ENCODE peak calls at places on chromosomes 11 and 22, in eight cellular contexts. W, V, Z, N, A, I, Q and L are unnamed samples.

GRCh38 chr11:124643605-124644425 is 21.2 kb downstream of the TBRG1 start:
- DNase-seq in W (peak), V (no peak), Z (no peak), N (no peak), A (no peak), I (no peak), Q (peak), L (no peak)

GRCh38 chr11:3163241-3163981 is 1.7 kb downstream of the OSBPL5 start:
- DNase-seq in W (no peak), V (no peak), Z (no peak), N (no peak), A (no peak), I (no peak), Q (no peak), L (peak)

GRCh38 chr22:21942407-21942895 is 10.2 kb downstream of the PPM1F start:
- DNase-seq in W (peak), V (no peak), Z (no peak), N (peak), A (no peak), I (peak), Q (peak), L (peak)

GRCh38 chr22:50674127-50674493 is 1.5 kb downstream of the SHANK3 start:
- DNase-seq in W (no peak), V (no peak), Z (no peak), N (no peak), A (no peak), I (no peak), Q (no peak), L (no peak)

GRCh38 chr11:64100345-64100744 is 64.6 kb downstream of the FLRT1 start:
- DNase-seq in W (no peak), V (no peak), Z (peak), N (no peak), A (no peak), I (no peak), Q (no peak), L (no peak)

GRCh38 chr22:29813563-29813962 is 24.5 kb downstream of the ASCC2 start:
- DNase-seq in W (no peak), V (no peak), Z (no peak), N (no peak), A (no peak), I (no peak), Q (peak), L (no peak)

GRCh38 chr11:69707156-69707555 is 3.3 kb upstream of the FGF19 start:
- DNase-seq in W (no peak), V (no peak), Z (no peak), N (no peak), A (no peak), I (no peak), Q (no peak), L (no peak)

GRCh38 chr11:34263462-34264186 is 94.2 kb downstream of the ABTB2 start:
- DNase-seq in W (peak), V (no peak), Z (no peak), N (no peak), A (no peak), I (no peak), Q (peak), L (no peak)

GRCh38 chr22:46075764-46076531 is 74.4 kb upstream of the PPARA start:
- DNase-seq in W (no peak), V (no peak), Z (no peak), N (no peak), A (no peak), I (no peak), Q (peak), L (no peak)

GRCh38 chr11:17735823-17736772 is 1.5 kb downstream of the KCNC1 start:
- DNase-seq in W (no peak), V (no peak), Z (no peak), N (no peak), A (no peak), I (no peak), Q (no peak), L (no peak)

GRCh38 chr11:24407733-24408132 is 89.1 kb upstream of the LUZP2 start:
- DNase-seq in W (no peak), V (no peak), Z (no peak), N (no peak), A (no peak), I (no peak), Q (no peak), L (no peak)

GRCh38 chr11:19953909-19954308 is 206.4 kb downstream of the DBX1 start:
- DNase-seq in W (no peak), V (no peak), Z (peak), N (no peak), A (peak), I (peak), Q (peak), L (peak)

GRCh38 chr11:36103933-36104530 is 160.2 kb downstream of the LDLRAD3 start:
- DNase-seq in W (no peak), V (no peak), Z (no peak), N (no peak), A (no peak), I (no peak), Q (no peak), L (no peak)

GRCh38 chr11:7635137-7635536 is 38.2 kb downstream of the CYB5R2 start:
- DNase-seq in W (no peak), V (no peak), Z (peak), N (no peak), A (peak), I (no peak), Q (no peak), L (peak)

GRCh38 chr11:26227883-26228502 is 103.9 kb upstream of the ANO3 start:
- DNase-seq in W (no peak), V (no peak), Z (no peak), N (no peak), A (no peak), I (no peak), Q (no peak), L (no peak)

GRCh38 chr22:49678137-49678841 is 149.4 kb downstream of the BRD1 start:
- DNase-seq in W (no peak), V (no peak), Z (no peak), N (no peak), A (no peak), I (no peak), Q (no peak), L (no peak)

GRCh38 chr22:36425977-36426523 is 38.3 kb upstream of the MYH9 start:
- DNase-seq in W (no peak), V (no peak), Z (no peak), N (no peak), A (no peak), I (no peak), Q (peak), L (no peak)

GRCh38 chr11:115996125-115996807 is 492.1 kb upstream of the CADM1 start:
- DNase-seq in W (no peak), V (no peak), Z (no peak), N (no peak), A (no peak), I (no peak), Q (no peak), L (no peak)

GRCh38 chr11:72848846-72849466 is 34.7 kb downstream of the ATG16L2 start:
- DNase-seq in W (no peak), V (peak), Z (no peak), N (peak), A (no peak), I (peak), Q (peak), L (no peak)

GRCh38 chr22:23054531-23055257 is 15.6 kb upstream of the GNAZ start:
- DNase-seq in W (no peak), V (no peak), Z (no peak), N (no peak), A (no peak), I (no peak), Q (no peak), L (no peak)

GRCh38 chr11:2376751-2377451 is at the start of gene CD81:
- DNase-seq in W (no peak), V (peak), Z (no peak), N (peak), A (peak), I (peak), Q (peak), L (peak)

GRCh38 chr11:59891781-59892181 is 13.2 kb downstream of the OOSP3 start:
- DNase-seq in W (no peak), V (no peak), Z (no peak), N (no peak), A (no peak), I (no peak), Q (peak), L (no peak)

GRCh38 chr11:119403021-119403420 is 20.0 kb downstream of the THY1 start:
- DNase-seq in W (peak), V (no peak), Z (no peak), N (no peak), A (no peak), I (no peak), Q (no peak), L (no peak)